ENCODE peak calls at places on chromosomes 2 and 18, in five cellular contexts. H, D, L, M and K are unnamed samples.
A peak's percentile ranks its signal among the peaks of the same experiment; 100 is the strongest.

GRCh38 chr18:31720867-31721266 is 36.5 kb upstream of the B4GALT6 start:
- DNase-seq in L (no peak), M (no peak), H (peak; percentile 36), D (no peak), K (no peak)

GRCh38 chr18:57836557-57836956 is 33.4 kb upstream of the ATP8B1 start:
- DNase-seq in D (no peak), L (no peak), H (no peak), M (no peak), K (no peak)

GRCh38 chr2:64876137-64876647 is 113.0 kb upstream of the SLC1A4 start:
- DNase-seq in L (peak; percentile 34), H (peak; percentile 83), M (no peak), D (peak; percentile 59), K (peak; percentile 46)

GRCh38 chr2:97806738-97807618 is 93.6 kb downstream of the ZAP70 start:
- DNase-seq in H (peak; percentile 71), D (peak; percentile 34), L (peak; percentile 45), M (peak; percentile 21), K (peak; percentile 67)

GRCh38 chr2:37230581-37230980 is 815 bp downstream of the CEBPZ start:
- DNase-seq in D (peak; percentile 15), H (peak; percentile 21), L (no peak), M (no peak), K (peak; percentile 16)

GRCh38 chr18:8608795-8609673 is at the start of gene RAB12:
- DNase-seq in L (peak; percentile 51), D (peak; percentile 44), M (peak; percentile 40), H (peak; percentile 81), K (peak; percentile 96)

GRCh38 chr2:88880441-88880953 is 189.0 kb downstream of the RPIA start:
- DNase-seq in M (peak; percentile 15), L (peak; percentile 43), D (peak; percentile 43), H (peak; percentile 57), K (no peak)

GRCh38 chr2:114729025-114729424 is 286.6 kb downstream of the DPP10 start:
- DNase-seq in M (peak; percentile 10), L (no peak), H (no peak), D (no peak), K (peak; percentile 10)

GRCh38 chr2:147846382-147847081 is 1.7 kb downstream of the ACVR2A start:
- DNase-seq in L (no peak), M (no peak), H (no peak), D (no peak), K (no peak)

GRCh38 chr18:61676763-61677434 is 215.9 kb downstream of the RNF152 start:
- DNase-seq in M (no peak), D (no peak), H (peak; percentile 32), L (no peak), K (no peak)

GRCh38 chr2:34524115-34524514 is 925.0 kb upstream of the FAM98A start:
- DNase-seq in H (no peak), L (no peak), D (no peak), M (no peak), K (no peak)
- H3K4me3 ChIP-seq in H (no peak overlapping the region), L (no peak overlapping the region), D (no peak overlapping the region), M (no peak overlapping the region), K (no peak overlapping the region)

DNA sequence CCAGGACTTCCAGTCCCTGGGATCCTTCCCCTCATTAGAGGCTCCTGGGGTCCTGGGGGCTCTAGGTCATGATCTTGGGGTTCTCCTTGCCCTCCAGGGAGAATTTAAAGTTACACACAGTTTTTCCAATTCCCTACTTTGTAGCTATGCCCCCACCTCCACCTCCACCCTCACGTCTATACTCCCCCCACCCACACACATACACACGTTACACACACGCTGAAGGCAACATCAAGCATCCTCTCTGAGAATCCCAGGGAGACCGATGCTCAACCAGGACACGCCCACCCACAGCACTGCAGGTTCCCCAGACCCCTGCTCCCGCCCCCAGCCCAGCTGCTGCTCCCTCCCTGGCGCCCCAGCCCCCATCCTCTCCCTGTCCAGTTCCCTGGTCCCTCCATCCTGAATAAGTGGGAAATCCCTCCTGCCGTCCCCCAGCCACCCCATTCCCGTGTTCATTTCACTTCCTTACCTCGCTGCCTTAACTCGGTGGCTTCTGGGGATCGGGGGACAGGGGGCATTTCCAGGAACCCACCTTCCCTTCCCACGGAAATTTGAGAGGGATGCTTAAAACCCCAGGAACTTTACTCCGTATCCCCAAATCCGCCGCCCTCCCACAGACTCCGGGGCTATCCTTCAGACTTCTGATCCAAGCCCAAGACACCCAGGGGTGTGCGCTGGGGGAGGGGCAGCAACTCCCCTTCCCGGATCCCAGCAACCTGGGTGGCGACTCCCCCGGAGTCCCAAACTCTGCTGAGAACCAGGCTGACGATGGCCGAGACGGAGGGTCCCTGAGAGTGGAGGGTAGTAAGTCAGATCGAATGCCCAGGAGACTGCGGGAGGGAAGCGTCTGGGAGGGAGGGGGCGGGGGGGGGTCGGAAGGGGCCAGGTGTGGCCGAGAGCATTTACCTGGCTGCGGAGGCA is 6.7 kb upstream of the TNS1 start:
- DNase-seq in M (no peak), L (no peak), D (peak; percentile 35), H (no peak), K (peak; percentile 85)
- H3K4me3 ChIP-seq in M (no peak overlapping the region), L (peak overlapping the region; percentile 62), D (peak overlapping the region; percentile 61), H (peak overlapping the region; percentile 60), K (peak overlapping the region; percentile 61)

DNA sequence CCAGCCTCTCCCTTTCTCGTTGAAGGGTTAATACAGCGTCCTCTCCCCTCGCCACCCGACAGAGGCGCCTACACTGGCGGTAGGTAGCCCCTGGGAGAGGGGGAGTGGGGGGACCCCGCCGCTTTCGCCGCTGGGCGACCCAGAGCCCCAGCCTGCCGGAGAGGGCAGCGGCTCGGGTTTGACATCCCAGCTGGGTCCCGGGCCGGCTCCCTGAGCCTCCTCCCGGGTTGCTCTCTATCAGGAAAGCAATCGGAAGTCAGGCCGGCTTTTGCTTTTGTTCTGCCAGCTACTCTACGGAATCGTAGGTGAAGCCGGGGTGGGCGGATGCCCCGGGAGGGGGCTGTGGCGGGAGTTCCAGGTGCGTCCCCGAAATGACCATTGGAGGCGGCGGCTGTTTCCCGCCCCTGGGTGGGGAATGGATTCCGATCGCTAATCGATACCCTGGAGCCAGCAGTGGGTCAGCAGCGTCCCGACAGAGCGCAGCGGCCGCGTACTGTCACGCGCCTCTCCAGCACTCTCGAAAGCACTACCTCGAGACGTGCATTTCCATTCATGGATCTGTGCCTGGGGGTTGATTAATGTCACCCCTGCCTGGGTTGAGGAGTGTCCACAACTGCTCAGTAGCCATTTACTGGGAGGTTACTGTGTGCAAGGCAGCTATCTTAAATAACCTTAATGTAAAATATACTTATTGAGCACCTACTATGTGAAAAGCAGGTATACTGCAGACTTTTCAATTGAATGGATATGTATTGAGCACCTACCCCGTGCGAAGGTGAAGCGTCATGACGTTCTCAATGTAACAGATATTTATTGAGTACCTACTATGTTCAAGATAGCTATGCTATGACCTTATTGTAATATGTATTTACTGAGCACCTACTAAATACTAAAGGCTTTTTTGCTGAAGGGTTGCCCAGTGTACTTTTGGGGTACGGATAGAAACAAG is 1.1 kb downstream of the MAPK4 start:
- DNase-seq in M (no peak), D (no peak), L (no peak), H (no peak), K (peak; percentile 77)
- H3K4me3 ChIP-seq in M (peak overlapping the region; percentile 66), D (peak overlapping the region; percentile 52), L (peak overlapping the region; percentile 48), H (peak overlapping the region; percentile 17), K (peak overlapping the region; percentile 55)

GRCh38 chr2:161625996-161626395 is 1.8 kb downstream of the SLC4A10 start:
- DNase-seq in D (no peak), M (no peak), L (no peak), H (no peak), K (no peak)

DNA sequence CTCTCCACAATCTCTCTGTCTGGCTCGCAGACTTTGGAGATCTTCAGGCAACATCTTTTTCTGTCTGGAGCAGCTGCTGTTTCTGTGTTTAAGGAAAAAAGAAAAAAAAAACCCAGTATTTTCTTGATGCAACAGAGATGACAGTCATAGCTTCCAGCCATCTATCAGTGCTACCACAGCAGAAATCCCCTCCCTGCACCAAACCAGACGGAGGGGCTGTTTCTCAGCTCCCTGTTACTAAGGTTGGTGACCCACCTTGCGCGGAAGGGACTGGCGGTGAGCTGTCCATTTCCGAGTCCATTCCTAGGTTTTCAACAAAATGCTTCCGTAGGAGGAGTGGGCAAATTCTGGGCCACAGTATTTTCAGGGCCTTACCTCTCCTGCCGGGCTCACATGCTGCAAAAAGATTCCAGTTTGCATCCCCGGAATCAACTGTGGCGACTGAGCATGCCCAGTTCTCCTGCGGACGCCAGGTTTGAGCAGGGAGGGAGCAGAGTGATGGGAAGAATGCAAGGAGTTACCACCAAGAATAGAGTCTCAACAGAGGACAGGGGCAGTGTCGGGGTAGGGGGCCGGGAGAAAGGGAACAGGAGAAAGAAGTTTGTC is 1.2 kb downstream of the SLC4A10 start:
- DNase-seq in D (no peak), H (no peak), L (no peak), M (no peak), K (peak; percentile 7)
- H3K4me3 ChIP-seq in D (no peak overlapping the region), H (no peak overlapping the region), L (no peak overlapping the region), M (no peak overlapping the region), K (peak overlapping the region; percentile 51)

GRCh38 chr18:48943333-48943732 is 7.4 kb downstream of the SMAD7 start:
- DNase-seq in M (no peak), D (no peak), H (no peak), L (no peak), K (peak; percentile 8)
- H3K4me3 ChIP-seq in M (no peak overlapping the region), D (peak overlapping the region; percentile 80), H (no peak overlapping the region), L (no peak overlapping the region), K (no peak overlapping the region)

GRCh38 chr18:63205791-63206252 is 113.7 kb downstream of the BCL2 start:
- DNase-seq in D (no peak), L (no peak), M (no peak), H (no peak), K (no peak)

GRCh38 chr18:63208676-63209075 is 110.9 kb downstream of the BCL2 start:
- DNase-seq in H (no peak), D (no peak), M (no peak), L (no peak), K (no peak)

GRCh38 chr18:63207825-63208224 is 111.7 kb downstream of the BCL2 start:
- DNase-seq in D (no peak), H (no peak), M (no peak), L (no peak), K (no peak)

GRCh38 chr18:63206433-63207153 is 113.0 kb downstream of the BCL2 start:
- DNase-seq in M (no peak), D (no peak), L (no peak), H (no peak), K (no peak)

GRCh38 chr18:63207154-63207790 is 112.3 kb downstream of the BCL2 start:
- DNase-seq in H (no peak), D (no peak), M (no peak), L (no peak), K (no peak)
- H3K4me3 ChIP-seq in H (no peak overlapping the region), D (no peak overlapping the region), M (no peak overlapping the region), L (no peak overlapping the region), K (no peak overlapping the region)

DNA sequence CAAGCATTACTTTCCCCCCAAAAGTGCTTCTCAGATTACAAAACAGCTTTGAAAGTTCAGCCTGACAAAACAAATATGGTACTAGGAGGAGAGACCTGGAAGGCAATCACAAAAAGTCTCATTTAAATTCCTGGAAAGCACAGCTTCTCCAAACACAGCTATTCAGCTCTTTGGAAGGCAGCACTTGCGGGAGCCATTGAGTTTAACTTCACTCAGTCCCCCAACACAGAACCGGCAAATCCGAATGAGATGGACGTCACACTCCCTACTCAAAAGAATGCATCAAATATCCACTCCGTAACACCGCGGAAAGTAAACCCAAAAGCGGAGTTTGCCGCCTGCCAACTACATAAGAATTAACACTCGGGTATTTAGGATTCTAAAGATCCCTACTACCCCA is 641 bp downstream of the ST6GAL2 start:
- DNase-seq in D (peak; percentile 16), L (no peak), H (no peak), M (no peak), K (peak; percentile 36)
- H3K4me3 ChIP-seq in D (peak overlapping the region; percentile 78), L (no peak overlapping the region), H (no peak overlapping the region), M (no peak overlapping the region), K (peak overlapping the region; percentile 69)